ENCODE peak calls at places on chromosome 18, in six cellular contexts. Q is EL; D is progenitor cell of endocrine pancreas; L is activated CD4-positive, alpha-beta T cell treated with anti-CD3 and anti-CD28 coated beads for 36 hours; R is NCI-H82; I is NCI-H1417 treated with DMSO at 0.1 percent for 48 hours. B is an unnamed sample.

GRCh38 chr18:79575891-79576685 is 103.5 kb upstream of the CTDP1 start:
- DNase-seq in D (no peak), L (no peak), I (peak), R (no peak), Q (no peak), B (peak)

GRCh38 chr18:62450546-62451395 is 72.1 kb upstream of the ZCCHC2 start:
- DNase-seq in R (peak), I (peak), Q (peak), D (no peak), L (peak), B (peak)

GRCh38 chr18:68034293-68034692 is 517.8 kb upstream of the DSEL start:
- DNase-seq in R (no peak), L (no peak), I (no peak), D (no peak), Q (peak), B (no peak)

GRCh38 chr18:12282436-12283039 is 25.5 kb upstream of the TUBB6 start:
- DNase-seq in I (no peak), D (no peak), L (no peak), Q (peak), R (no peak), B (peak)

GRCh38 chr18:6923220-6923619 is 193.7 kb downstream of the ARHGAP28 start:
- DNase-seq in R (no peak), D (no peak), Q (no peak), I (no peak), L (no peak), B (no peak)

GRCh38 chr18:55400590-55401274 is 187.3 kb downstream of the TCF4 start:
- DNase-seq in Q (peak), L (no peak), D (no peak), R (no peak), I (no peak), B (no peak)

GRCh38 chr18:74197705-74198341 is 49.5 kb downstream of the TIMM21 start:
- DNase-seq in R (no peak), Q (no peak), L (no peak), D (no peak), I (no peak), B (no peak)

GRCh38 chr18:36770315-36770946 is 58.4 kb downstream of the TPGS2 start:
- DNase-seq in R (no peak), L (no peak), D (no peak), Q (no peak), I (no peak), B (no peak)

GRCh38 chr18:38353149-38353548 is 787.6 kb upstream of the CELF4 start:
- DNase-seq in I (no peak), Q (no peak), L (no peak), D (no peak), R (peak), B (no peak)

GRCh38 chr18:40607741-40608140 is 1347.3 kb upstream of the PIK3C3 start:
- DNase-seq in D (no peak), L (no peak), Q (no peak), I (peak), R (no peak), B (no peak)

GRCh38 chr18:56124186-56124585 is 514.2 kb downstream of the TXNL1 start:
- DNase-seq in L (no peak), R (no peak), D (no peak), I (no peak), Q (peak), B (peak)

GRCh38 chr18:63155169-63155852 is 164.3 kb downstream of the BCL2 start:
- DNase-seq in Q (no peak), L (peak), D (peak), R (peak), I (peak), B (no peak)

GRCh38 chr18:79552696-79553095 is 126.9 kb upstream of the CTDP1 start:
- DNase-seq in Q (no peak), L (no peak), I (no peak), R (no peak), D (no peak), B (no peak)

GRCh38 chr18:33146009-33146408 is 294.5 kb downstream of the CCDC178 start:
- DNase-seq in R (no peak), D (no peak), L (no peak), I (no peak), Q (no peak), B (no peak)

GRCh38 chr18:76058146-76058545 is 436.9 kb downstream of the ZNF516 start:
- DNase-seq in L (no peak), R (no peak), Q (no peak), I (no peak), D (no peak), B (no peak)

GRCh38 chr18:9914584-9915290 is 921 bp downstream of the VAPA start:
- DNase-seq in I (peak), D (peak), R (peak), L (peak), Q (peak), B (peak)

GRCh38 chr18:3449702-3450357 is at the start of gene TGIF1:
- DNase-seq in L (peak), D (peak), Q (peak), R (peak), I (no peak), B (peak)

GRCh38 chr18:58194028-58194427 is 150.0 kb downstream of the NEDD4L start:
- DNase-seq in R (peak), D (no peak), I (no peak), Q (no peak), L (no peak), B (no peak)

GRCh38 chr18:57813245-57813644 is 10.1 kb upstream of the ATP8B1 start:
- DNase-seq in I (no peak), D (no peak), R (no peak), Q (peak), L (no peak), B (peak)

GRCh38 chr18:9581667-9582066 is 32.7 kb downstream of the PPP4R1 start:
- DNase-seq in Q (no peak), R (no peak), D (no peak), I (no peak), L (no peak), B (no peak)